ENCODE peak calls at places on chromosomes 11 and 22, in four cellular contexts. Q, F, V and D are unnamed samples.

GRCh38 chr11:115528217-115528616 is 24.0 kb upstream of the CADM1 start:
- DNase-seq in F (no peak), V (peak), Q (no peak), D (no peak)

GRCh38 chr11:27218498-27219038 is 144.4 kb downstream of the CCDC34 start:
- DNase-seq in Q (no peak), V (no peak), F (no peak), D (peak)

GRCh38 chr11:536841-537621 is at the start of gene LRRC56:
- DNase-seq in Q (peak), F (peak), V (peak), D (peak)

GRCh38 chr11:133996671-133997070 is 39.9 kb upstream of the IGSF9B start:
- DNase-seq in Q (no peak), F (no peak), V (no peak), D (no peak)

GRCh38 chr22:26656896-26657851 is at the start of gene MIAT:
- DNase-seq in Q (no peak), V (peak), F (no peak), D (peak)

GRCh38 chr11:31714840-31715239 is 96.3 kb downstream of the PAX6 start:
- DNase-seq in Q (no peak), V (no peak), F (no peak), D (no peak)

GRCh38 chr22:46971141-46971775 is 208.8 kb downstream of the TBC1D22A start:
- DNase-seq in Q (peak), F (peak), V (peak), D (no peak)

GRCh38 chr11:108237058-108237481 is 14.2 kb downstream of the ATM start:
- DNase-seq in V (no peak), Q (no peak), F (no peak), D (no peak)

GRCh38 chr11:76799061-76799804 is 16.1 kb downstream of the TSKU start:
- DNase-seq in Q (peak), V (peak), F (peak), D (peak)

GRCh38 chr22:30866811-30867271 is 101.7 kb downstream of the MORC2 start:
- DNase-seq in V (peak), Q (peak), F (peak), D (no peak)

GRCh38 chr11:114762437-114762836 is 84.1 kb downstream of the NXPE2 start:
- DNase-seq in F (peak), Q (peak), V (peak), D (peak)

GRCh38 chr22:45744442-45744841 is 72.8 kb downstream of the ATXN10 start:
- DNase-seq in V (no peak), Q (no peak), F (no peak), D (no peak)

GRCh38 chr11:134418119-134418840 is 6.2 kb upstream of the B3GAT1 start:
- DNase-seq in F (no peak), Q (no peak), V (peak), D (peak)

GRCh38 chr11:59173964-59174663 is 2.2 kb downstream of the DTX4 start:
- DNase-seq in F (peak), Q (peak), V (peak), D (peak)

GRCh38 chr11:128496684-128497056 is 90.7 kb downstream of the ETS1 start:
- DNase-seq in F (no peak), V (no peak), Q (no peak), D (no peak)

GRCh38 chr22:25630446-25630845 is 66.0 kb downstream of the GRK3 start:
- DNase-seq in Q (no peak), V (no peak), F (no peak), D (no peak)

GRCh38 chr11:47259178-47259977 is 1.6 kb downstream of the NR1H3 start:
- DNase-seq in Q (no peak), V (peak), F (no peak), D (peak)

GRCh38 chr11:36012410-36012809 is 68.5 kb downstream of the LDLRAD3 start:
- DNase-seq in F (no peak), Q (peak), V (no peak), D (no peak)

GRCh38 chr11:36077886-36078685 is 134.2 kb downstream of the LDLRAD3 start:
- DNase-seq in Q (no peak), V (no peak), F (no peak), D (peak)

GRCh38 chr11:61955031-61955415 is 4.9 kb downstream of the BEST1 start:
- DNase-seq in Q (peak), V (peak), F (peak), D (peak)

GRCh38 chr11:94183886-94184264 is 55.2 kb downstream of the PANX1 start:
- DNase-seq in V (peak), F (peak), Q (peak), D (peak)

GRCh38 chr11:126054412-126054811 is 8.3 kb downstream of the CDON start:
- DNase-seq in F (no peak), Q (no peak), V (no peak), D (no peak)

GRCh38 chr11:132408877-132409276 is 1038.5 kb downstream of the NTM start:
- DNase-seq in Q (no peak), V (no peak), F (no peak), D (peak)

GRCh38 chr11:113493205-113493604 is 18.0 kb upstream of the DRD2 start:
- DNase-seq in F (no peak), V (no peak), Q (no peak), D (no peak)

GRCh38 chr11:18521123-18521522 is 5.6 kb downstream of the TSG101 start:
- DNase-seq in Q (no peak), V (no peak), F (no peak), D (no peak)

GRCh38 chr11:64786308-64786707 is 8.0 kb upstream of the SF1 start:
- DNase-seq in V (no peak), Q (peak), F (peak), D (no peak)

GRCh38 chr11:123357990-123358827 is 71.9 kb upstream of the GRAMD1B start:
- DNase-seq in V (peak), Q (no peak), F (no peak), D (peak)

GRCh38 chr11:70537576-70538571 is 139.5 kb downstream of the CTTN start:
- DNase-seq in Q (no peak), V (no peak), F (peak), D (no peak)

GRCh38 chr11:64526795-64527194 is 64.2 kb upstream of the SLC22A12 start:
- DNase-seq in Q (no peak), V (no peak), F (no peak), D (no peak)

GRCh38 chr11:44634401-44635281 is 69.2 kb downstream of the CD82 start:
- DNase-seq in V (peak), F (peak), Q (peak), D (peak)

GRCh38 chr11:35173620-35174278 is 34.8 kb downstream of the CD44 start:
- DNase-seq in F (no peak), V (no peak), Q (no peak), D (no peak)

GRCh38 chr11:117412653-117413275 is 85.1 kb downstream of the CEP164 start:
- DNase-seq in F (peak), V (no peak), Q (no peak), D (no peak)

DNA sequence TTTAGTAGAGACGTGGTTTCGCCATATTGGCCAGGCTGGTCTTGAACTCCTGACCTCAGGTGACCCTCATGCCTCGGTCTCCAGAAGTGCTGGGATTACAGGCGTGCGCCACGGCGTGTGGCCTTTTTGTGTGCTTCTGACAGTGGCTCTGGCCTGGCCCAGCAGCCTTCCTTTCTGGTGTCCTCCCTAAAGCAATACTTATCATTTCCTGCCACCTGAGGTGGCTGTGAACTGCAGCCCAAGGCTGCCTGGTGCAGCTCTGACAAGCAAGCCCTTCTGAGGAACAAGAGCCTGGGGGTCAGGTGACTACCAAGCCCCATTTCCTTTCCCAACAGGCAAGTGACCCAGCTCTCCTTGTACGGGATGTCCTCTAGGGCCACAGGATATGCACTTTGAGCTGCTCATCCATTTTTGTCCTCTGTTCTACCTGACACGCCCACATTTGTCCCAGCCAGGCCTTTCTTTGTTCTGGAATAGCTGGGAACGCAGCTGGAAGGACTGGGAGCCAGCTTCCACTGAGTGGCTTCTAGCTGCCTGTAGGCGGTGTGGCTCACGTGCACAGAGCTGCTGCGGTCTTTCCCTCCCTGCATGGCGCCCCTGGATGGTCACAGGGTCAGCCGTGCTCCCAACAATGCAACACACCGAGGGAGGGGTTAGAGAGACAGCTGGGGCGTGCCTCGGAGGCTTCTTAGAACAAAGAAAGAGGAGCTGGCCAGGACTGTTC is 12.3 kb upstream of the BID start:
- DNase-seq in F (peak), Q (no peak), V (peak), D (no peak)
- H3K27ac ChIP-seq in F (peak), Q (no peak), V (peak), D (no peak)

GRCh38 chr11:10538924-10539323 is 2.1 kb downstream of the RNF141 start:
- DNase-seq in Q (no peak), V (no peak), F (no peak), D (no peak)
- H3K27ac ChIP-seq in Q (no peak), V (no peak), F (no peak), D (peak)

GRCh38 chr11:30422389-30422788 is 99.5 kb downstream of the ARL14EP start:
- DNase-seq in F (no peak), V (peak), Q (no peak), D (peak)

GRCh38 chr11:30424336-30424735 is 101.4 kb downstream of the ARL14EP start:
- DNase-seq in F (no peak), V (no peak), Q (no peak), D (no peak)

GRCh38 chr11:30422828-30423648 is 100.1 kb downstream of the ARL14EP start:
- DNase-seq in Q (no peak), V (peak), F (no peak), D (no peak)

GRCh38 chr11:30424851-30425250 is 101.9 kb downstream of the ARL14EP start:
- DNase-seq in Q (no peak), V (no peak), F (no peak), D (no peak)

GRCh38 chr11:30423886-30424285 is 101.0 kb downstream of the ARL14EP start:
- DNase-seq in F (no peak), V (no peak), Q (no peak), D (no peak)
- H3K27ac ChIP-seq in F (no peak), V (no peak), Q (no peak), D (no peak)

DNA sequence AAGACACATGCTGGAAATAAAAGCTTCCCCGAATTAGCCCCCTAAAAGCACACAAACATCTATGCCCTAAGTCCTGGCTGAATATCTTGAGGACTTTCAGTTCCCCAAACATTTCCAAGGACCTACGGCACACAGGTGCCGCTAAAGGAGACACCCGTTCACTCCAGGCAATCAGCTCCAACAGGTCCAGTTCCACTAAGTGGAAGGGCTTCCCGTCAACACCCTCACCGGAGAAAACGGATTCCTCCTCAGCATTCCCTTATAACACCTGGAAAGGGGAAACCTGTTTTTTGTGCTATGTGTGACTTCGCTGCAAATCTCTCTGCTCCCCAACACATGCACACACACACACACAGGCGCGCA is 3.9 kb downstream of the TENM4 start:
- DNase-seq in V (no peak), F (no peak), Q (no peak), D (no peak)
- H3K27ac ChIP-seq in V (peak), F (peak), Q (peak), D (no peak)

DNA sequence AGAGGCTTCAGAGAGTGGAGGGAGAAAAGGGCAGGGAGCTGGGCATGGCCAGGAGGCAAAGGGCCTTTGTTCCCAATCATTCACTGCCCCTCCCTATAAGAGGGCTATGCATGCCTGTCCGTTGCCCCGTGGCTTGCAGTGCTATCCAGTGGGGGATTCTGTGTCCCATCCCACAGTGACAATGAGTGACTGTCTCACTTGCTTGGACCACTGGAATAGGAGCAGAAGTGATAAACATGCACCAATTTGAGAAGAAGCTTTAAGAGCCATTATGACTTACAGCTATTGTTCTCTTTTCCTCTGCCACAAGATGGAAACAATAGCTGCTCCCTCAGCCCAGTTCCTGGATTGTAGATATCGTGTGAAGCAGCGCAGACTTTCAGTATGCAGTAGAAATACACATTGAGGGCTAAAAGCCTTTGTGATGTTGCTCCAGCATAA is 39.5 kb downstream of the GALNT18 start:
- DNase-seq in Q (no peak), F (no peak), V (no peak), D (no peak)
- H3K27ac ChIP-seq in Q (no peak), F (no peak), V (no peak), D (no peak)

DNA sequence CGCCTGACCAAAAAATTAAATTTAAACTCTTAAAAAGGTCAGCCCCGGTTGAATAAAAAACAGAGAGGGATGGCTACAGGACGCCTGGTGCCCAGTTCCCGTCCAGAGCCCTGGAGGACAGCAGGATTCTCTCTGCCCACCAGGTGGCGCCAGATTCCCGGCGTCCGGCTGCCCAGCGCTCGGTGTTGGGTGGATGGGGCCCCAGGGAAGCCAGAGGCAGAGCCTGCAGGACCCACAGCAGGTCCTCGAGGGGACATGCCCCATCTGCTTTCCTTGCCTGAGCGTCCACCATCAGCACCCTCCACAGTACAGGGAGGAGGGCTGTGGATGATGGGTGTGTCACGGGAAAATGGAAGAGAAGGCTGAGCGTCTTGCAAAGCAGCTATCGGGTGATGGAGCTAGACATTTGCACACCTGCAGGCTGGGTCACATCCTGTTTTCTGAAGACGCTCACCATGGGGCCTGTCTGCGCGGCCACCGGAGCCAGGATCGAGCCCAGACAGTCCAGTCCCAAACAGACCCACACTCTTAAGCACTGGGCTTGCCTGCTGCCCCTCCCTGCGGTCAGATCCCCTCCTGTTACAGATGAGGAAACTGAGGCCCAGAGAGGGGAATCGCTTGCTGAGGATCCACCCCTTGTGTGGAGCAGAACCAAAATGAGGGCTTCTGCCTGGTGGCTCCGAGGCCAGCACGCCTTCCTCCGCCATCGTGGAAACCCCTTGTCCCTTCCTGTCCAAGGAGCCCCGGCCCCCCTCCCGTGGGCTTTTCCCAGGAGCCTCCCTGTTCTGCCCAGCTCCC is 18.5 kb upstream of the CBX7 start:
- DNase-seq in Q (peak), F (peak), V (peak), D (peak)
- H3K27ac ChIP-seq in Q (no peak), F (peak), V (no peak), D (no peak)

GRCh38 chr11:2534131-2534956 is 89.5 kb downstream of the KCNQ1 start:
- DNase-seq in F (peak), V (peak), Q (peak), D (no peak)

GRCh38 chr11:2534957-2535672 is 90.3 kb downstream of the KCNQ1 start:
- DNase-seq in F (peak), Q (peak), V (no peak), D (no peak)

GRCh38 chr11:2532704-2533641 is 88.2 kb downstream of the KCNQ1 start:
- DNase-seq in F (peak), Q (peak), V (peak), D (peak)

GRCh38 chr11:2531987-2532703 is 87.3 kb downstream of the KCNQ1 start:
- DNase-seq in Q (no peak), V (no peak), F (no peak), D (no peak)

GRCh38 chr11:2533642-2534115 is 88.9 kb downstream of the KCNQ1 start:
- DNase-seq in V (peak), Q (peak), F (peak), D (peak)
- H3K27ac ChIP-seq in V (peak), Q (peak), F (no peak), D (no peak)

GRCh38 chr22:41474878-41475451 is 6.0 kb downstream of the ACO2 start:
- DNase-seq in V (peak), Q (no peak), F (no peak), D (no peak)
- H3K27ac ChIP-seq in V (peak), Q (no peak), F (no peak), D (no peak)